ENCODE peak calls at places on chromosomes 6 and 20, in six cellular contexts. T, I, A, G, O and X are unnamed samples.
A peak's percentile ranks its signal among the peaks of the same experiment; 100 is the strongest.

GRCh38 chr20:63287697-63288580 is 5.0 kb upstream of the COL20A1 start:
- ATAC-seq in O (no peak), A (no peak), G (no peak), T (no peak), I (no peak), X (no peak)

GRCh38 chr20:48826064-48826463 is 1.7 kb downstream of the PREX1 start:
- ATAC-seq in G (no peak), A (no peak), I (no peak), T (peak; percentile 10), O (no peak), X (no peak)

GRCh38 chr6:108927927-108928326 is 79.7 kb downstream of the ARMC2 start:
- ATAC-seq in T (no peak), G (no peak), O (no peak), A (no peak), I (no peak), X (no peak)

GRCh38 chr6:47229255-47229654 is 80.5 kb downstream of the TNFRSF21 start:
- ATAC-seq in O (no peak), T (no peak), I (no peak), G (no peak), A (no peak), X (no peak)

GRCh38 chr6:10793035-10793434 is 45.3 kb downstream of the MAK start:
- ATAC-seq in G (no peak), T (no peak), A (no peak), I (no peak), O (no peak), X (no peak)

GRCh38 chr20:5481872-5482271 is 165.1 kb upstream of the PROKR2 start:
- ATAC-seq in I (no peak), A (no peak), G (no peak), T (no peak), O (no peak), X (no peak)

GRCh38 chr6:87222676-87223075 is 67.3 kb downstream of the ZNF292 start:
- ATAC-seq in T (no peak), O (no peak), I (no peak), G (no peak), A (no peak), X (no peak)

GRCh38 chr6:44507014-44507413 is 119.5 kb downstream of the CDC5L start:
- ATAC-seq in G (no peak), I (no peak), T (no peak), O (no peak), A (no peak), X (no peak)

GRCh38 chr6:159494633-159495023 is 198.4 kb downstream of the SOD2 start:
- ATAC-seq in A (no peak), G (no peak), T (peak; percentile 54), I (no peak), O (no peak), X (no peak)

GRCh38 chr20:2139250-2139649 is 37.6 kb downstream of the STK35 start:
- ATAC-seq in G (no peak), O (no peak), T (peak; percentile 9), A (no peak), I (no peak), X (no peak)

GRCh38 chr20:57210911-57211280 is 55.5 kb downstream of the BMP7 start:
- ATAC-seq in T (no peak), A (no peak), O (no peak), G (no peak), I (no peak), X (no peak)

GRCh38 chr6:34673079-34673478 is 23.5 kb downstream of the ILRUN start:
- ATAC-seq in I (no peak), A (no peak), O (no peak), G (no peak), T (no peak), X (no peak)

GRCh38 chr6:152232494-152233151 is 404.5 kb downstream of the SYNE1 start:
- ATAC-seq in T (peak; percentile 88), A (peak; percentile 80), G (no peak), O (no peak), I (no peak), X (peak; percentile 59)

GRCh38 chr6:166411721-166412151 is 29.0 kb upstream of the MPC1 start:
- ATAC-seq in T (no peak), A (peak; percentile 67), I (no peak), G (no peak), O (no peak), X (peak; percentile 69)

GRCh38 chr6:144578385-144579350 is 293.5 kb downstream of the UTRN start:
- ATAC-seq in I (no peak), T (no peak), A (no peak), O (no peak), G (no peak), X (no peak)

GRCh38 chr6:77853401-77853800 is 200.6 kb downstream of the MEI4 start:
- ATAC-seq in G (no peak), I (no peak), O (no peak), T (no peak), A (no peak), X (no peak)

GRCh38 chr20:33770005-33770404 is 38.2 kb downstream of the ZNF341 start:
- ATAC-seq in T (peak; percentile 24), I (no peak), O (peak; percentile 40), A (no peak), G (no peak), X (no peak)

GRCh38 chr20:58310291-58310782 is 822 bp downstream of the RAB22A start:
- ATAC-seq in O (no peak), T (no peak), A (no peak), G (no peak), I (no peak), X (no peak)

GRCh38 chr6:119636060-119636459 is 286.5 kb upstream of the MAN1A1 start:
- ATAC-seq in T (no peak), G (no peak), A (no peak), O (no peak), I (no peak), X (no peak)

GRCh38 chr6:43771858-43772570 is 2.0 kb downstream of the VEGFA start:
- ATAC-seq in T (peak; percentile 34), O (no peak), G (peak; percentile 38), I (peak; percentile 64), A (peak; percentile 44), X (peak; percentile 26)

GRCh38 chr20:49768204-49769124 is 44.2 kb upstream of the SLC9A8 start:
- ATAC-seq in T (peak; percentile 61), O (no peak), A (peak; percentile 59), I (peak; percentile 82), G (peak; percentile 77), X (peak; percentile 82)

GRCh38 chr6:170026272-170027110 is 264.4 kb downstream of the DLL1 start:
- ATAC-seq in A (no peak), G (peak; percentile 14), I (no peak), T (no peak), O (no peak), X (no peak)

GRCh38 chr6:40326689-40327404 is 260.3 kb downstream of the LRFN2 start:
- ATAC-seq in O (no peak), T (peak; percentile 59), I (no peak), G (no peak), A (no peak), X (no peak)